ENCODE peak calls at places on chromosome 21, in four cellular contexts. M is NCI-H1436; N is HEK293T; K is stimulated activated CD4-positive, alpha-beta T cell treated with anti-CD3 and anti-CD28 coated beads, Interleukin-4, amount 100 ng/mL, for 48 hours. Z is an unnamed sample.

GRCh38 chr21:37369307-37369854 is 2.8 kb downstream of the DYRK1A start:
- DNase-seq in M (no peak), N (no peak), K (no peak), Z (no peak)

GRCh38 chr21:32611471-32611997 is 643 bp downstream of the CFAP298 start:
- DNase-seq in M (no peak), N (peak), K (peak), Z (no peak)

GRCh38 chr21:39363607-39364555 is 15.0 kb upstream of the HMGN1 start:
- DNase-seq in M (no peak), N (no peak), K (no peak), Z (no peak)

GRCh38 chr21:17802568-17802967 is 16.6 kb downstream of the C21orf91 start:
- DNase-seq in M (no peak), N (no peak), K (no peak), Z (no peak)

GRCh38 chr21:40210251-40210650 is 343.0 kb downstream of the PCP4 start:
- DNase-seq in M (no peak), N (no peak), K (no peak), Z (no peak)

GRCh38 chr21:29182674-29183073 is 52.2 kb downstream of the MAP3K7CL start:
- DNase-seq in M (no peak), N (no peak), K (no peak), Z (no peak)

GRCh38 chr21:44710756-44711326 is 531 bp downstream of the TSPEAR start:
- DNase-seq in M (peak), N (no peak), K (no peak), Z (no peak)

GRCh38 chr21:39384674-39385298 is 35.9 kb upstream of the HMGN1 start:
- DNase-seq in M (no peak), N (no peak), K (no peak), Z (no peak)

GRCh38 chr21:46059195-46059594 is 38.7 kb upstream of the COL6A2 start:
- DNase-seq in M (no peak), N (no peak), K (no peak), Z (no peak)

GRCh38 chr21:28375708-28376385 is 616.8 kb downstream of the LTN1 start:
- DNase-seq in M (no peak), N (no peak), K (no peak), Z (no peak)

GRCh38 chr21:36183144-36183795 is 26.6 kb downstream of the DOP1B start:
- DNase-seq in M (no peak), N (no peak), K (no peak), Z (no peak)

GRCh38 chr21:45508607-45509565 is 33.4 kb downstream of the SLC19A1 start:
- DNase-seq in M (no peak), N (no peak), K (no peak), Z (no peak)

GRCh38 chr21:39004776-39005605 is 178.3 kb downstream of the PSMG1 start:
- DNase-seq in M (peak), N (no peak), K (no peak), Z (no peak)

GRCh38 chr21:41071410-41071809 is 96.5 kb upstream of the BACE2 start:
- DNase-seq in M (no peak), N (no peak), K (no peak), Z (no peak)

GRCh38 chr21:25857308-25858099 is 122.7 kb downstream of the GABPA start:
- DNase-seq in M (no peak), N (no peak), K (no peak), Z (no peak)

GRCh38 chr21:39153373-39153772 is 29.9 kb downstream of the PSMG1 start:
- DNase-seq in M (no peak), N (peak), K (no peak), Z (no peak)

GRCh38 chr21:23021481-23021880 is 2023.3 kb downstream of the NCAM2 start:
- DNase-seq in M (no peak), N (no peak), K (no peak), Z (no peak)

GRCh38 chr21:16767201-16767600 is 745.6 kb upstream of the CXADR start:
- DNase-seq in M (no peak), N (no peak), K (no peak), Z (no peak)

GRCh38 chr21:28832013-28832714 is 160.5 kb downstream of the LTN1 start:
- DNase-seq in M (no peak), N (no peak), K (no peak), Z (no peak)

GRCh38 chr21:46634966-46635323 is 529 bp upstream of the PRMT2 start:
- DNase-seq in M (peak), N (no peak), K (peak), Z (no peak)

GRCh38 chr21:32994305-32994704 is 31.4 kb upstream of the OLIG2 start:
- DNase-seq in M (no peak), N (peak), K (no peak), Z (no peak)

GRCh38 chr21:45630066-45630694 is 13.3 kb upstream of the PCBP3 start:
- DNase-seq in M (no peak), N (no peak), K (no peak), Z (no peak)

GRCh38 chr21:39009587-39010225 is 173.5 kb downstream of the PSMG1 start:
- DNase-seq in M (no peak), N (no peak), K (no peak), Z (no peak)

GRCh38 chr21:46145159-46145839 is 10.1 kb downstream of the FTCD start:
- DNase-seq in M (no peak), N (no peak), K (no peak), Z (no peak)

GRCh38 chr21:28235169-28235892 is 757.3 kb downstream of the LTN1 start:
- DNase-seq in M (no peak), N (no peak), K (no peak), Z (no peak)

GRCh38 chr21:38323721-38324591 is 67.2 kb downstream of the KCNJ15 start:
- DNase-seq in M (no peak), N (no peak), K (no peak), Z (no peak)

GRCh38 chr21:45981641-45982255 is at the start of gene COL6A1:
- DNase-seq in M (peak), N (peak), K (peak), Z (peak)

GRCh38 chr21:45846373-45847160 is 135.0 kb upstream of the COL6A1 start:
- DNase-seq in M (no peak), N (no peak), K (no peak), Z (no peak)

GRCh38 chr21:34704119-34704518 is 35.3 kb downstream of the CLIC6 start:
- DNase-seq in M (no peak), N (no peak), K (no peak), Z (no peak)

GRCh38 chr21:40622531-40622930 is 224.4 kb downstream of the DSCAM start:
- DNase-seq in M (peak), N (no peak), K (no peak), Z (no peak)

GRCh38 chr21:41579692-41580091 is 71.7 kb upstream of the TMPRSS2 start:
- DNase-seq in M (no peak), N (no peak), K (no peak), Z (no peak)

GRCh38 chr21:42983102-42983501 is 8.7 kb downstream of the PKNOX1 start:
- DNase-seq in M (no peak), N (no peak), K (no peak), Z (no peak)

GRCh38 chr21:29664615-29665014 is 275.2 kb downstream of the GRIK1 start:
- DNase-seq in M (no peak), N (no peak), K (no peak), Z (no peak)

GRCh38 chr21:36542312-36543101 is 62.6 kb upstream of the CLDN14 start:
- DNase-seq in M (no peak), N (no peak), K (no peak), Z (no peak)

GRCh38 chr21:20167059-20167458 is 831.1 kb upstream of the NCAM2 start:
- DNase-seq in M (no peak), N (no peak), K (no peak), Z (no peak)

GRCh38 chr21:44054710-44055109 is 42.6 kb downstream of the TRAPPC10 start:
- DNase-seq in M (no peak), N (no peak), K (no peak), Z (no peak)